ENCODE peak calls at places on chromosome 14, in five cellular contexts. Q is NCI-H1092 treated with DMSO at 0.1 percent for 48 hours; E is stimulated activated CD4-positive, alpha-beta T cell treated with anti-CD3 and anti-CD28 coated beads, Interleukin-15, amount 100 ng/mL, for 24 hours; I is stimulated activated CD8-positive, alpha-beta memory T cell treated with anti-CD3 and anti-CD28 coated beads, Interleukin-15, amount 100 ng/mL, for 24 hours; U is neural crest cell. Y is an unnamed sample.

GRCh38 chr14:102971314-102971713 is 48.9 kb downstream of the AMN start:
- DNase-seq in E (no peak), Q (no peak), I (no peak), U (no peak), Y (no peak)

GRCh38 chr14:50943943-50944646 is at the start of gene PYGL:
- DNase-seq in E (peak), Q (peak), I (no peak), U (peak), Y (peak)

GRCh38 chr14:94114589-94115067 is 4.1 kb downstream of the IFI27 start:
- DNase-seq in U (no peak), Q (no peak), I (no peak), E (no peak), Y (no peak)

GRCh38 chr14:85529803-85530574 is at the start of gene FLRT2:
- DNase-seq in E (peak), Q (no peak), I (no peak), U (peak), Y (peak)

GRCh38 chr14:80080601-80081000 is 130.7 kb downstream of the DIO2 start:
- DNase-seq in E (no peak), U (no peak), Q (no peak), I (no peak), Y (no peak)

GRCh38 chr14:75343914-75344313 is 65.3 kb downstream of the FOS start:
- DNase-seq in U (no peak), Q (no peak), E (no peak), I (no peak), Y (no peak)

GRCh38 chr14:101044741-101045140 is 141.2 kb upstream of the RTL1 start:
- DNase-seq in U (no peak), I (no peak), E (no peak), Q (no peak), Y (no peak)

GRCh38 chr14:61486930-61487495 is 165.6 kb downstream of the PRKCH start:
- DNase-seq in I (no peak), Q (no peak), E (no peak), U (no peak), Y (no peak)

GRCh38 chr14:76203086-76204001 is 51.6 kb downstream of the GPATCH2L start:
- DNase-seq in U (no peak), I (no peak), E (no peak), Q (no peak), Y (peak)

GRCh38 chr14:91249841-91250616 is 5.5 kb upstream of the GPR68 start:
- DNase-seq in E (peak), U (no peak), I (no peak), Q (peak), Y (no peak)

GRCh38 chr14:69284170-69284569 is 24.2 kb downstream of the GALNT16 start:
- DNase-seq in I (no peak), Q (no peak), E (no peak), U (no peak), Y (no peak)

GRCh38 chr14:79356040-79356439 is 855.3 kb downstream of the DIO2 start:
- DNase-seq in E (no peak), U (no peak), I (no peak), Q (no peak), Y (no peak)

GRCh38 chr14:101780390-101780789 is 18.9 kb downstream of the PPP2R5C start:
- DNase-seq in E (no peak), I (no peak), Q (no peak), U (no peak), Y (no peak)

GRCh38 chr14:37655418-37655817 is 60.0 kb downstream of the TTC6 start:
- DNase-seq in E (no peak), Q (no peak), I (no peak), U (no peak), Y (peak)

GRCh38 chr14:55850803-55851202 is 267.4 kb upstream of the PELI2 start:
- DNase-seq in Q (no peak), I (no peak), E (no peak), U (no peak), Y (peak)

GRCh38 chr14:59283380-59283779 is 94.9 kb downstream of the DAAM1 start:
- DNase-seq in Q (no peak), I (no peak), E (no peak), U (no peak), Y (no peak)

GRCh38 chr14:21734457-21735074 is 60.9 kb upstream of the OR4E1 start:
- DNase-seq in Q (peak), U (peak), E (peak), I (no peak), Y (peak)

GRCh38 chr14:83842536-83842935 is 1687.4 kb upstream of the FLRT2 start:
- DNase-seq in U (no peak), E (no peak), Q (peak), I (no peak), Y (no peak)

GRCh38 chr14:21440857-21441256 is 15.1 kb downstream of the CHD8 start:
- DNase-seq in Q (no peak), U (no peak), E (no peak), I (no peak), Y (no peak)

GRCh38 chr14:32657081-32657480 is 281.6 kb upstream of the NPAS3 start:
- DNase-seq in U (no peak), E (no peak), Q (no peak), I (no peak), Y (no peak)

GRCh38 chr14:70086685-70087379 is 101.9 kb downstream of the SLC8A3 start:
- DNase-seq in E (peak), U (peak), Q (peak), I (no peak), Y (peak)

GRCh38 chr14:91119556-91120311 is 5.9 kb downstream of the DGLUCY start:
- DNase-seq in E (no peak), I (no peak), U (no peak), Q (no peak), Y (no peak)

GRCh38 chr14:71139058-71139946 is 232.0 kb downstream of the PCNX1 start:
- DNase-seq in E (peak), I (peak), Q (peak), U (peak), Y (peak)

GRCh38 chr14:91352696-91353692 is 64.6 kb downstream of the CCDC88C start:
- DNase-seq in Q (peak), E (no peak), U (no peak), I (no peak), Y (no peak)

GRCh38 chr14:100547633-100548294 is 39.5 kb downstream of the BEGAIN start:
- DNase-seq in I (no peak), Q (peak), E (peak), U (no peak), Y (peak)

GRCh38 chr14:86333506-86333905 is 803.6 kb downstream of the FLRT2 start:
- DNase-seq in I (no peak), U (no peak), E (no peak), Q (no peak), Y (no peak)

Y was measured in SJSA1.